ENCODE peak calls at places on chromosome 21, in six cellular contexts. G is brain microvascular endothelial cell; W is cardiac fibroblast; N is CD8-positive, alpha-beta T cell; J is MM.1S; P is thoracic aorta. D is an unnamed sample.
A peak's percentile ranks its signal among the peaks of the same experiment; 100 is the strongest.

GRCh38 chr21:14923468-14923867 is 141.3 kb downstream of the NRIP1 start:
- DNase-seq in J (no peak), N (no peak), W (peak; percentile 39), P (no peak), G (no peak), D (peak; percentile 50)

GRCh38 chr21:33036430-33037162 is 10.9 kb downstream of the OLIG2 start:
- DNase-seq in W (peak; percentile 65), P (no peak), J (peak; percentile 92), N (peak; percentile 42), G (peak; percentile 55), D (peak; percentile 61)

GRCh38 chr21:23951251-23951650 is 1656.0 kb downstream of the MRPL39 start:
- DNase-seq in J (no peak), P (no peak), N (no peak), G (peak; percentile 3), W (no peak), D (peak; percentile 17)

GRCh38 chr21:31225713-31226112 is 118.3 kb downstream of the TIAM1 start:
- DNase-seq in J (no peak), G (no peak), N (no peak), W (no peak), P (no peak), D (no peak)

GRCh38 chr21:39518055-39518844 is 66.5 kb downstream of the SH3BGR start:
- DNase-seq in J (peak; percentile 92), N (peak; percentile 28), W (peak; percentile 57), P (no peak), G (peak; percentile 10), D (peak; percentile 48)

GRCh38 chr21:43305336-43305665 is 121.6 kb downstream of the SIK1 start:
- DNase-seq in N (no peak), P (no peak), J (no peak), W (no peak), G (no peak), D (no peak)

GRCh38 chr21:40466893-40467483 is 380.0 kb downstream of the DSCAM start:
- DNase-seq in N (no peak), G (no peak), J (peak; percentile 68), W (peak; percentile 1), P (no peak), D (peak; percentile 0)

GRCh38 chr21:45552696-45553391 is 10.6 kb upstream of the SLC19A1 start:
- DNase-seq in P (no peak), W (no peak), J (no peak), N (no peak), G (no peak), D (no peak)

GRCh38 chr21:45588086-45588825 is 46.0 kb upstream of the SLC19A1 start:
- DNase-seq in P (no peak), W (no peak), N (no peak), J (no peak), G (no peak), D (no peak)

GRCh38 chr21:29080454-29080930 is 7.0 kb upstream of the CCT8 start:
- DNase-seq in N (peak; percentile 16), G (no peak), W (no peak), P (no peak), J (no peak), D (peak; percentile 21)

GRCh38 chr21:27220416-27220815 is 253.5 kb upstream of the ADAMTS5 start:
- DNase-seq in W (no peak), P (no peak), N (no peak), J (no peak), G (no peak), D (peak; percentile 60)

GRCh38 chr21:28442624-28443023 is 550.1 kb downstream of the LTN1 start:
- DNase-seq in P (no peak), G (peak; percentile 65), W (peak; percentile 65), N (no peak), J (no peak), D (peak; percentile 97)

GRCh38 chr21:28938726-28939125 is 54.0 kb downstream of the LTN1 start:
- DNase-seq in N (no peak), W (no peak), J (no peak), G (no peak), P (no peak), D (peak; percentile 6)

GRCh38 chr21:32499249-32500055 is 85.9 kb downstream of the TCP10L start:
- DNase-seq in P (no peak), W (peak; percentile 76), J (no peak), N (no peak), G (peak; percentile 51), D (peak; percentile 43)

GRCh38 chr21:43206231-43207042 is 37.6 kb downstream of the CRYAA start:
- DNase-seq in N (no peak), P (no peak), G (no peak), J (no peak), W (no peak), D (no peak)

GRCh38 chr21:44011774-44012473 is at the start of gene TRAPPC10:
- DNase-seq in J (peak; percentile 95), W (peak; percentile 89), P (peak; percentile 27), N (peak; percentile 75), G (peak; percentile 61), D (peak; percentile 70)

GRCh38 chr21:46295996-46296752 is 10.0 kb downstream of the YBEY start:
- DNase-seq in N (peak; percentile 56), J (no peak), G (peak; percentile 45), W (peak; percentile 88), P (peak; percentile 15), D (peak; percentile 94)

GRCh38 chr21:26405071-26405470 is 168.0 kb downstream of the CYYR1 start:
- DNase-seq in P (no peak), W (peak; percentile 42), N (no peak), J (no peak), G (peak; percentile 67), D (no peak)

GRCh38 chr21:44083631-44084291 is 23.4 kb upstream of the PWP2 start:
- DNase-seq in N (peak; percentile 71), G (peak; percentile 9), J (no peak), P (no peak), W (no peak), D (no peak)

GRCh38 chr21:17460094-17460493 is 52.7 kb upstream of the CXADR start:
- DNase-seq in N (no peak), G (no peak), P (no peak), W (peak; percentile 37), J (no peak), D (no peak)

GRCh38 chr21:46081022-46081861 is 16.7 kb upstream of the COL6A2 start:
- DNase-seq in W (no peak), N (peak; percentile 8), G (no peak), J (no peak), P (no peak), D (no peak)

GRCh38 chr21:43864313-43864805 is 664 bp upstream of the AGPAT3 start:
- DNase-seq in P (no peak), W (peak; percentile 31), J (peak; percentile 90), G (no peak), N (no peak), D (peak; percentile 10)

GRCh38 chr21:23699402-23699801 is 1907.9 kb downstream of the MRPL39 start:
- DNase-seq in G (no peak), N (no peak), W (no peak), J (no peak), P (no peak), D (no peak)

GRCh38 chr21:43753439-43753799 is 22.7 kb downstream of the CSTB start:
- DNase-seq in J (no peak), W (no peak), P (no peak), N (no peak), G (no peak), D (no peak)

GRCh38 chr21:21897275-21897883 is 899.2 kb downstream of the NCAM2 start:
- DNase-seq in W (no peak), N (no peak), G (no peak), P (no peak), J (no peak), D (peak; percentile 44)

GRCh38 chr21:23921670-23922418 is 1685.4 kb downstream of the MRPL39 start:
- DNase-seq in N (no peak), G (no peak), W (no peak), P (no peak), J (peak; percentile 75), D (no peak)

GRCh38 chr21:22115746-22116145 is 1117.5 kb downstream of the NCAM2 start:
- DNase-seq in N (no peak), G (no peak), J (no peak), W (no peak), P (no peak), D (no peak)

GRCh38 chr21:16789636-16790035 is 723.2 kb upstream of the CXADR start:
- DNase-seq in P (no peak), G (no peak), J (no peak), W (no peak), N (no peak), D (peak; percentile 15)

GRCh38 chr21:44849616-44850130 is 23.8 kb downstream of the PTTG1IP start:
- DNase-seq in G (no peak), J (no peak), P (no peak), W (no peak), N (no peak), D (no peak)

GRCh38 chr21:36716387-36716786 is 17.5 kb downstream of the SIM2 start:
- DNase-seq in N (no peak), J (no peak), W (no peak), G (no peak), P (no peak), D (no peak)
- H3K4me3 ChIP-seq in N (no peak overlapping the region), J (no peak overlapping the region), W (no peak overlapping the region), G (no peak overlapping the region), P (no peak overlapping the region), D (no peak overlapping the region)

DNA sequence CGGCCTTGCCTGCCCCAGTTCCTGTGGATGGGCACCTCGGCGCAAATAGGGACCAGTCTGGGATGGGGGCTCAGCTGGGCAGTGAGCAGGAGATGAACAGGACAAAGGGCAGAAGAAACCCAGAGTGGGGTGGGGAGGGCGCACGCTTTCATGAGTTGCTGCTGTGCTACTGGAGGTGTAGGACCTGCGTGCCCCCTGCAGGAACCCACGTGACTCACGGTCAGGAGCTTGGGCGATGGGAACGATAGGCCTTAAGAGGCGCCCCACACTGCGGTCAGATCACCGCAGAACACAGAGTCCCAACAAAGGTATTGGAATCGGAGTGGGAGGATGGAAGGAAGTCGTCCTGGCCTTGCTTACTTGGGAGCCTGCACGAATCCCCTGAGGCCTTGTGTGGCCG is 17.2 kb downstream of the PRDM15 start:
- DNase-seq in W (no peak), P (no peak), N (no peak), G (no peak), J (no peak), D (no peak)
- TF ChIP-seq CTCF in W (no peak), P (no peak), N (no peak), G (peak; percentile 1), J (no peak), D (no peak)

GRCh38 chr21:38263493-38263892 is 6.7 kb downstream of the KCNJ15 start:
- DNase-seq in J (no peak), P (no peak), N (no peak), W (peak; percentile 72), G (peak; percentile 47), D (peak; percentile 100)
- H3K4me3 ChIP-seq in J (no peak overlapping the region), P (no peak overlapping the region), N (no peak overlapping the region), W (no peak overlapping the region), G (no peak overlapping the region), D (no peak overlapping the region)

GRCh38 chr21:34636961-34637360 is 22.0 kb upstream of the RCAN1 start:
- DNase-seq in J (no peak), N (no peak), G (no peak), W (no peak), P (no peak), D (no peak)
- TF ChIP-seq CTCF in J (no peak), N (no peak), G (no peak), W (no peak), P (no peak), D (no peak)

D was measured in fibroblast of mammary gland.